ENCODE peak calls at places on chromosomes 16 and 17, in seven cellular contexts. One of them, this sample, is unnamed.

GRCh38 chr16:24070851-24071250 is 185.3 kb upstream of the CACNG3 start:
- DNase-seq in psoas muscle: no peak
- DNase-seq in AG04450: no peak
- DNase-seq in cardiac muscle cell: peak; percentile 64
- DNase-seq in heart left ventricle: no peak
- DNase-seq in esophagus muscularis mucosa: no peak
- DNase-seq in naive thymus-derived CD4-positive, alpha-beta T cell: peak; percentile 11
- DNase-seq in this sample: peak; percentile 34

GRCh38 chr16:31213342-31213741 is 577 bp upstream of the TRIM72 start:
- DNase-seq in esophagus muscularis mucosa: no peak
- DNase-seq in psoas muscle: no peak
- DNase-seq in naive thymus-derived CD4-positive, alpha-beta T cell: no peak
- DNase-seq in heart left ventricle: no peak
- DNase-seq in cardiac muscle cell: no peak
- DNase-seq in AG04450: no peak
- DNase-seq in this sample: no peak

GRCh38 chr16:22624038-22624656 is 113.5 kb downstream of the NPIPB5 start:
- DNase-seq in psoas muscle: no peak
- DNase-seq in cardiac muscle cell: no peak
- DNase-seq in esophagus muscularis mucosa: no peak
- DNase-seq in AG04450: no peak
- DNase-seq in heart left ventricle: no peak
- DNase-seq in naive thymus-derived CD4-positive, alpha-beta T cell: no peak
- DNase-seq in this sample: no peak

GRCh38 chr16:4323845-4324478 is 8.1 kb downstream of the GLIS2 start:
- DNase-seq in esophagus muscularis mucosa: no peak
- DNase-seq in naive thymus-derived CD4-positive, alpha-beta T cell: no peak
- DNase-seq in heart left ventricle: peak; percentile 78
- DNase-seq in AG04450: no peak
- DNase-seq in cardiac muscle cell: peak; percentile 79
- DNase-seq in psoas muscle: peak; percentile 63
- DNase-seq in this sample: no peak

GRCh38 chr17:49218941-49219913 is 8.7 kb downstream of the ABI3 start:
- DNase-seq in esophagus muscularis mucosa: no peak
- DNase-seq in cardiac muscle cell: no peak
- DNase-seq in psoas muscle: peak; percentile 22
- DNase-seq in AG04450: no peak
- DNase-seq in heart left ventricle: peak; percentile 29
- DNase-seq in naive thymus-derived CD4-positive, alpha-beta T cell: no peak
- DNase-seq in this sample: peak; percentile 88

GRCh38 chr16:68509381-68509780 is 29.7 kb upstream of the ZFP90 start:
- DNase-seq in esophagus muscularis mucosa: no peak
- DNase-seq in cardiac muscle cell: no peak
- DNase-seq in AG04450: no peak
- DNase-seq in naive thymus-derived CD4-positive, alpha-beta T cell: no peak
- DNase-seq in heart left ventricle: no peak
- DNase-seq in psoas muscle: no peak
- DNase-seq in this sample: no peak

GRCh38 chr17:79749156-79749815 is 18.5 kb downstream of the ENPP7 start:
- DNase-seq in heart left ventricle: no peak
- DNase-seq in esophagus muscularis mucosa: no peak
- DNase-seq in naive thymus-derived CD4-positive, alpha-beta T cell: no peak
- DNase-seq in psoas muscle: no peak
- DNase-seq in AG04450: peak; percentile 33
- DNase-seq in cardiac muscle cell: no peak
- DNase-seq in this sample: no peak

GRCh38 chr16:27840311-27841060 is 223.0 kb downstream of the GSG1L start:
- DNase-seq in naive thymus-derived CD4-positive, alpha-beta T cell: no peak
- DNase-seq in esophagus muscularis mucosa: no peak
- DNase-seq in psoas muscle: no peak
- DNase-seq in cardiac muscle cell: no peak
- DNase-seq in AG04450: no peak
- DNase-seq in heart left ventricle: no peak
- DNase-seq in this sample: no peak

GRCh38 chr17:67466251-67466650 is 89.2 kb downstream of the PITPNC1 start:
- DNase-seq in cardiac muscle cell: no peak
- DNase-seq in psoas muscle: no peak
- DNase-seq in heart left ventricle: no peak
- DNase-seq in naive thymus-derived CD4-positive, alpha-beta T cell: no peak
- DNase-seq in AG04450: no peak
- DNase-seq in esophagus muscularis mucosa: no peak
- DNase-seq in this sample: no peak

GRCh38 chr17:27382025-27382424 is 74.2 kb upstream of the KSR1 start:
- DNase-seq in cardiac muscle cell: no peak
- DNase-seq in heart left ventricle: no peak
- DNase-seq in psoas muscle: no peak
- DNase-seq in esophagus muscularis mucosa: no peak
- DNase-seq in AG04450: no peak
- DNase-seq in naive thymus-derived CD4-positive, alpha-beta T cell: no peak
- DNase-seq in this sample: no peak

GRCh38 chr17:27381007-27381501 is 75.2 kb upstream of the KSR1 start:
- DNase-seq in naive thymus-derived CD4-positive, alpha-beta T cell: peak; percentile 53
- DNase-seq in esophagus muscularis mucosa: no peak
- DNase-seq in AG04450: no peak
- DNase-seq in cardiac muscle cell: peak; percentile 62
- DNase-seq in heart left ventricle: peak; percentile 75
- DNase-seq in psoas muscle: peak; percentile 74
- DNase-seq in this sample: peak; percentile 75

GRCh38 chr17:27379863-27380533 is 76.2 kb upstream of the KSR1 start:
- DNase-seq in esophagus muscularis mucosa: no peak
- DNase-seq in naive thymus-derived CD4-positive, alpha-beta T cell: no peak
- DNase-seq in psoas muscle: peak; percentile 72
- DNase-seq in cardiac muscle cell: no peak
- DNase-seq in AG04450: no peak
- DNase-seq in heart left ventricle: peak; percentile 77
- DNase-seq in this sample: no peak

GRCh38 chr17:27378482-27379200 is 77.6 kb upstream of the KSR1 start:
- DNase-seq in AG04450: no peak
- DNase-seq in naive thymus-derived CD4-positive, alpha-beta T cell: no peak
- DNase-seq in cardiac muscle cell: no peak
- DNase-seq in esophagus muscularis mucosa: no peak
- DNase-seq in heart left ventricle: no peak
- DNase-seq in psoas muscle: no peak
- DNase-seq in this sample: no peak

GRCh38 chr17:27380551-27380950 is 75.7 kb upstream of the KSR1 start:
- DNase-seq in naive thymus-derived CD4-positive, alpha-beta T cell: no peak
- DNase-seq in heart left ventricle: no peak
- DNase-seq in psoas muscle: no peak
- DNase-seq in esophagus muscularis mucosa: no peak
- DNase-seq in cardiac muscle cell: no peak
- DNase-seq in AG04450: no peak
- DNase-seq in this sample: no peak
- H3K4me3 ChIP-seq in naive thymus-derived CD4-positive, alpha-beta T cell: no peak overlapping the region
- H3K4me3 ChIP-seq in heart left ventricle: peak overlapping the region; percentile 41
- H3K4me3 ChIP-seq in psoas muscle: peak overlapping the region; percentile 34
- H3K4me3 ChIP-seq in esophagus muscularis mucosa: peak overlapping the region; percentile 42
- H3K4me3 ChIP-seq in cardiac muscle cell: no peak overlapping the region
- H3K4me3 ChIP-seq in AG04450: peak overlapping the region; percentile 47
- H3K4me3 ChIP-seq in this sample: no peak overlapping the region

GRCh38 chr17:39618252-39618913 is 8.4 kb upstream of the PPP1R1B start:
- DNase-seq in heart left ventricle: no peak
- DNase-seq in AG04450: no peak
- DNase-seq in psoas muscle: no peak
- DNase-seq in naive thymus-derived CD4-positive, alpha-beta T cell: no peak
- DNase-seq in esophagus muscularis mucosa: no peak
- DNase-seq in cardiac muscle cell: no peak
- DNase-seq in this sample: no peak
- H3K4me3 ChIP-seq in heart left ventricle: peak overlapping the region; percentile 63
- H3K4me3 ChIP-seq in AG04450: peak overlapping the region; percentile 56
- H3K4me3 ChIP-seq in psoas muscle: peak overlapping the region; percentile 68
- H3K4me3 ChIP-seq in naive thymus-derived CD4-positive, alpha-beta T cell: peak overlapping the region; percentile 52
- H3K4me3 ChIP-seq in esophagus muscularis mucosa: peak overlapping the region; percentile 60
- H3K4me3 ChIP-seq in cardiac muscle cell: peak overlapping the region; percentile 45
- H3K4me3 ChIP-seq in this sample: peak overlapping the region; percentile 54

DNA sequence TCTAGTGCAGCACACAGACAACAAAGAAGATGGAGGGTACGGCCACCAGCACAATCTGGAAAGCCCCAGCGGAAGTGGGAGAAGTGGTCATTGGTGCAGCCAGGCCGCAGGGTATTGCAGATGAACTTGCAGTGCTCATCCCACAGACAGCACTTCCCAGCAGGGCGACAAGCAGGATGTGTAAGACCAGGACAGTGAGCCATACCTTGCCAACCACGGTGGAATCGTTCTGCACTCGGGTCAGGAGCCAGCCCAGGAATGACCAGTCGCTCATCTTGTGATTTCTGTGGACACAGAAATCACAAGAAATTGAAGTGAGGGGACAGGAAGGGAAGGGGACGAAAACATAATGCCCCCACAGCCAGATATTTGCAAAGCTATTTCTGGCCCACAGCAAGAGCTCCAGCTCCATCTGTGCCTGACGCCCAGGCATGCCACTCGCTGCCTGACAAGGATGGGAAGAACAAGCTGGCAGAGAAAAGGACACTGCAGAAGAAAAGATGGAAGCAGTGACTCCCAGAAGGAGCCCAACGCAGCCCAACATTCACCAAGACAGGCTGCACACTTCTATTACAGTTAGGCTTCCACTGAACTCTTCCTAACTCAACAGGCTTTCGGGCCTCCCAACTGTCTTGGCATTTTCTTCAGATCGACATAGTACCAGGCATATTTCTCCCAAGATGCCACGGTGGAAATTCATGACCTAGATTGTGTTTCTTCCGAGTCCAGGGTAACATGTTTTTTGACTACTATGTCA is 17.5 kb upstream of the MYO18A start:
- DNase-seq in psoas muscle: no peak
- DNase-seq in cardiac muscle cell: no peak
- DNase-seq in naive thymus-derived CD4-positive, alpha-beta T cell: no peak
- DNase-seq in esophagus muscularis mucosa: no peak
- DNase-seq in AG04450: no peak
- DNase-seq in heart left ventricle: no peak
- DNase-seq in this sample: no peak
- H3K4me3 ChIP-seq in psoas muscle: no peak overlapping the region
- H3K4me3 ChIP-seq in cardiac muscle cell: no peak overlapping the region
- H3K4me3 ChIP-seq in naive thymus-derived CD4-positive, alpha-beta T cell: no peak overlapping the region
- H3K4me3 ChIP-seq in esophagus muscularis mucosa: no peak overlapping the region
- H3K4me3 ChIP-seq in AG04450: no peak overlapping the region
- H3K4me3 ChIP-seq in heart left ventricle: no peak overlapping the region
- H3K4me3 ChIP-seq in this sample: no peak overlapping the region

DNA sequence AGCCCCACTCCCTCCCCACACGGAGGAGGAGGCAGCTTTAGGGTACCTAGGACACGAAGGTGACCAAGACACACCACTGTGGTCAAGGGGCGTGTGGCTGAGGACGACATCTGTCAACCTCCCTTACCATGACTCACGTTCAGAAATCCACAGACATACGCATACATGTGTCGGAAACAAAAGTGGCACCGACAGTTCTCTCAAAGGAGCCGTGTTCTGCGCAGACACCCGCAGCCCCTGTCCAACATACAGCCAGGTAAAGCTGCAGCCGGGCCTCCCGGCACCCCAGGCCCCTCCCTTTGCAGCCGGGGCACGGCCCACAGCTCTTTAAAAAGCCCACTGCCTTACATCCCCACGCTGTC is 40.4 kb upstream of the KLHDC4 start:
- DNase-seq in psoas muscle: no peak
- DNase-seq in heart left ventricle: no peak
- DNase-seq in esophagus muscularis mucosa: no peak
- DNase-seq in naive thymus-derived CD4-positive, alpha-beta T cell: no peak
- DNase-seq in AG04450: no peak
- DNase-seq in cardiac muscle cell: no peak
- DNase-seq in this sample: no peak
- H3K4me3 ChIP-seq in psoas muscle: no peak overlapping the region
- H3K4me3 ChIP-seq in heart left ventricle: peak overlapping the region; percentile 61
- H3K4me3 ChIP-seq in esophagus muscularis mucosa: peak overlapping the region; percentile 36
- H3K4me3 ChIP-seq in naive thymus-derived CD4-positive, alpha-beta T cell: peak overlapping the region; percentile 57
- H3K4me3 ChIP-seq in AG04450: peak overlapping the region; percentile 34
- H3K4me3 ChIP-seq in cardiac muscle cell: no peak overlapping the region
- H3K4me3 ChIP-seq in this sample: peak overlapping the region; percentile 15

DNA sequence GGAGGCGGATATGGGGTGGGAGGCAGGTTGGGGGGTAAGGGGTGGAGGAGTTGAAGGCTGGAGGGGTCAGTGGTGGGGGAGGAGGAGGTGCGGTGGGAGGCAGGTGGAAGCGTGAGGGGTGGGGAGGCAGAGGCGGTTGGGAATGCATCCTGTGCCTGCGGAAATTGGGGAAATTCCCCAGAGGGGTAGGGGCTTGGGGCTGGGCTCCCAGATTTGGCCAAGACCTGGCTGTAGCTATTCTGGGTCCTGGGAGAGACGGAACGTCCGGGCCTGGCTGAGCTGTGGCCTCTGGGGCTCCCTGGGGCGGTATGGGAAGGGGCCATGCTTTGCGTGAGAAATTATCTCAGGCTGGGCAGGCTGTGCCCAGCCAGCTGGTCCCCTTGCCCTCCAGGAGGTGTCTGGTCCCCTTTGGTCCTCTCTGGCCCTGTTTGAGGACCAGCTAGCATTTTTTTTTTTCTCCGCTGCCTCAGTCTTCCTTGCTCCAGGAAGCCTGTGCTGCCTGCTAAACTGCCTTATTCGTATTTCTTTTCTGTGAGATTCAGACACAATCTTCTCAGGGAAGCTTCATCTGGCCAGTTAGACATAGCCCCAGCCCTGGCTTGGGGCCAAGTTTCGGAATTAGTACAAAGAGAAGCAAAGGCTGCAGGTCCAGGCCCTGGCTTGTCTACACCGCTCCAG is 7.3 kb upstream of the TRPV2 start:
- DNase-seq in AG04450: no peak
- DNase-seq in psoas muscle: peak; percentile 62
- DNase-seq in esophagus muscularis mucosa: no peak
- DNase-seq in heart left ventricle: peak; percentile 75
- DNase-seq in naive thymus-derived CD4-positive, alpha-beta T cell: no peak
- DNase-seq in cardiac muscle cell: peak; percentile 71
- DNase-seq in this sample: no peak
- H3K4me3 ChIP-seq in AG04450: no peak overlapping the region
- H3K4me3 ChIP-seq in psoas muscle: peak overlapping the region; percentile 32
- H3K4me3 ChIP-seq in esophagus muscularis mucosa: peak overlapping the region; percentile 62
- H3K4me3 ChIP-seq in heart left ventricle: peak overlapping the region; percentile 33
- H3K4me3 ChIP-seq in naive thymus-derived CD4-positive, alpha-beta T cell: no peak overlapping the region
- H3K4me3 ChIP-seq in cardiac muscle cell: no peak overlapping the region
- H3K4me3 ChIP-seq in this sample: no peak overlapping the region

DNA sequence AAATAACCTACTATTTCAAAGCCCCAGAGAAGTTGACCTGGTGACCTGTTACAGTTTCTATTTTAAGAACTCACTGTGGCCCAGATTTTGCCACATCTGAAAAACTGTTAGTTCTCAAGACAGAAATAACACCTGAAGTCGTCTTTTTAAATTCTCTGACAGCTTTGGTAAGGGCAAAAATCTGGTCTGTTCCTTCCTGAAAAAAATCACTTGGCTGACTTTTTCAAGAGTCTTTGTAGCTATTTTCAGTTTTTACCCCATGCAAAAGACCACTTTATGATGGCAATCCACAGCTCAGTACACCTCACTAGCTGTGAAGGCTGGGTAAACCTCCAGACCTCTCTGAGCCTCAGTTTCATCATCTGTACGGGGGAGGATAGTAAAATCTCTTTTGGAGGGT is 60.7 kb upstream of the SREBF1 start:
- DNase-seq in cardiac muscle cell: no peak
- DNase-seq in heart left ventricle: no peak
- DNase-seq in AG04450: no peak
- DNase-seq in esophagus muscularis mucosa: no peak
- DNase-seq in naive thymus-derived CD4-positive, alpha-beta T cell: no peak
- DNase-seq in psoas muscle: no peak
- DNase-seq in this sample: no peak
- H3K4me3 ChIP-seq in cardiac muscle cell: no peak overlapping the region
- H3K4me3 ChIP-seq in heart left ventricle: no peak overlapping the region
- H3K4me3 ChIP-seq in AG04450: no peak overlapping the region
- H3K4me3 ChIP-seq in esophagus muscularis mucosa: no peak overlapping the region
- H3K4me3 ChIP-seq in naive thymus-derived CD4-positive, alpha-beta T cell: no peak overlapping the region
- H3K4me3 ChIP-seq in psoas muscle: no peak overlapping the region
- H3K4me3 ChIP-seq in this sample: no peak overlapping the region

GRCh38 chr16:56999409-57000270 is 10.3 kb downstream of the NLRC5 start:
- DNase-seq in esophagus muscularis mucosa: no peak
- DNase-seq in AG04450: no peak
- DNase-seq in naive thymus-derived CD4-positive, alpha-beta T cell: no peak
- DNase-seq in cardiac muscle cell: no peak
- DNase-seq in psoas muscle: no peak
- DNase-seq in heart left ventricle: no peak
- DNase-seq in this sample: no peak
- H3K4me3 ChIP-seq in esophagus muscularis mucosa: no peak overlapping the region
- H3K4me3 ChIP-seq in AG04450: no peak overlapping the region
- H3K4me3 ChIP-seq in naive thymus-derived CD4-positive, alpha-beta T cell: peak overlapping the region; percentile 33
- H3K4me3 ChIP-seq in cardiac muscle cell: no peak overlapping the region
- H3K4me3 ChIP-seq in psoas muscle: no peak overlapping the region
- H3K4me3 ChIP-seq in heart left ventricle: no peak overlapping the region
- H3K4me3 ChIP-seq in this sample: no peak overlapping the region